ENCODE peak calls at places on chromosomes 2 and 18, in five cellular contexts. Z is activated CD4-positive, alpha-beta T cell treated with anti-CD3 and anti-CD28 coated beads for 1 hour; Y is HuH-7.5; V is GF-D8; U is central memory CD4-positive, alpha-beta T cell. J is an unnamed sample.

GRCh38 chr2:237967463-237967871 is 653 bp downstream of the UBE2F start:
- DNase-seq in Z (peak), Y (peak), V (no peak), U (peak), J (peak)

GRCh38 chr18:71682591-71682990 is 861.6 kb downstream of the CBLN2 start:
- DNase-seq in Z (no peak), Y (no peak), V (no peak), U (no peak), J (no peak)

GRCh38 chr18:35178260-35178659 is 62.6 kb upstream of the ZNF397 start:
- DNase-seq in Z (no peak), Y (no peak), V (no peak), U (no peak), J (no peak)

GRCh38 chr2:149630445-149630844 is 42.9 kb upstream of the MMADHC start:
- DNase-seq in Z (no peak), Y (no peak), V (no peak), U (no peak), J (no peak)

GRCh38 chr2:59025157-59025757 is 784.1 kb upstream of the FANCL start:
- DNase-seq in Z (no peak), Y (peak), V (no peak), U (no peak), J (peak)

GRCh38 chr2:18824317-18824716 is 234.9 kb upstream of the NT5C1B start:
- DNase-seq in Z (no peak), Y (no peak), V (no peak), U (no peak), J (no peak)

GRCh38 chr18:29154196-29154757 is 977.3 kb upstream of the CDH2 start:
- DNase-seq in Z (no peak), Y (no peak), V (no peak), U (no peak), J (no peak)

GRCh38 chr2:85156141-85156540 is 22.9 kb downstream of the TCF7L1 start:
- DNase-seq in Z (no peak), Y (no peak), V (no peak), U (no peak), J (no peak)

GRCh38 chr18:47215554-47216138 is 35.8 kb downstream of the SKOR2 start:
- DNase-seq in Z (no peak), Y (no peak), V (peak), U (no peak), J (no peak)

J was measured in left ventricle myocardium superior.